ENCODE peak calls at places on chromosomes 11 and 22, in six cellular contexts. C is WTC11; B is CD8-positive, alpha-beta T cell; J is Karpas-422; Q is AG10803; W is BE2C. U is an unnamed sample.

GRCh38 chr11:83252266-83252665 is 33.9 kb downstream of the CCDC90B start:
- DNase-seq in C (no peak), B (no peak), J (no peak), Q (no peak), W (no peak), U (no peak)

GRCh38 chr11:83480251-83480650 is 194.1 kb upstream of the CCDC90B start:
- DNase-seq in C (no peak), B (no peak), J (no peak), Q (no peak), W (no peak), U (no peak)

GRCh38 chr11:105579111-105579510 is 30.8 kb upstream of the GRIA4 start:
- DNase-seq in C (no peak), B (no peak), J (no peak), Q (no peak), W (no peak), U (no peak)

GRCh38 chr22:38401336-38402084 is 53.5 kb downstream of the KCNJ4 start:
- DNase-seq in C (no peak), B (no peak), J (peak), Q (no peak), W (no peak), U (no peak)

GRCh38 chr11:71489311-71490043 is 36.5 kb downstream of the NADSYN1 start:
- DNase-seq in C (no peak), B (no peak), J (no peak), Q (no peak), W (no peak), U (peak)

GRCh38 chr11:45809456-45810395 is 4.8 kb downstream of the SLC35C1 start:
- DNase-seq in C (no peak), B (no peak), J (no peak), Q (no peak), W (no peak), U (no peak)

GRCh38 chr22:40120783-40121182 is 56.9 kb upstream of the TNRC6B start:
- DNase-seq in C (no peak), B (no peak), J (no peak), Q (no peak), W (no peak), U (no peak)

GRCh38 chr11:17991799-17992433 is 20.9 kb downstream of the SERGEF start:
- DNase-seq in C (peak), B (peak), J (peak), Q (peak), W (peak), U (peak)

GRCh38 chr11:96123301-96123700 is 199.4 kb upstream of the MTMR2 start:
- DNase-seq in C (no peak), B (no peak), J (no peak), Q (no peak), W (no peak), U (no peak)

GRCh38 chr11:7851391-7851790 is 54.6 kb upstream of the OR5P2 start:
- DNase-seq in C (no peak), B (no peak), J (no peak), Q (no peak), W (no peak), U (no peak)